ENCODE peak calls at places on chromosomes 5 and 9, in nine cellular contexts. D, U, B, S, X, C, G, O and L are unnamed samples.

GRCh38 chr9:137369911-137370630 is 52.9 kb downstream of the EXD3 start:
- DNase-seq in D (no peak), S (peak; percentile 69), U (no peak), O (no peak), C (no peak), X (no peak), G (peak; percentile 32), B (no peak), L (no peak)

GRCh38 chr9:131734165-131734610 is 5.7 kb downstream of the RAPGEF1 start:
- DNase-seq in G (peak; percentile 78), O (no peak), S (no peak), C (no peak), X (peak; percentile 64), D (peak; percentile 32), B (no peak), U (no peak), L (no peak)

GRCh38 chr5:74104469-74104868 is 478.5 kb downstream of the ARHGEF28 start:
- DNase-seq in D (no peak), G (no peak), O (no peak), S (no peak), B (no peak), C (no peak), X (no peak), U (no peak), L (no peak)

GRCh38 chr9:129383005-129383414 is 204.9 kb upstream of the IER5L start:
- DNase-seq in S (no peak), D (no peak), X (no peak), U (no peak), B (peak; percentile 75), C (peak; percentile 32), O (no peak), G (no peak), L (no peak)

GRCh38 chr9:96567203-96567700 is 52.4 kb downstream of the CDC14B start:
- DNase-seq in S (no peak), X (no peak), B (no peak), O (no peak), D (peak; percentile 11), G (peak; percentile 35), U (no peak), C (no peak), L (no peak)

GRCh38 chr5:72137826-72138409 is 30.6 kb downstream of the MAP1B start:
- DNase-seq in S (no peak), O (no peak), U (no peak), G (no peak), C (no peak), D (no peak), B (no peak), X (no peak), L (no peak)

GRCh38 chr5:50968296-50969206 is 302.1 kb downstream of the PARP8 start:
- DNase-seq in X (no peak), D (no peak), S (peak; percentile 23), B (peak; percentile 78), C (peak; percentile 63), O (no peak), G (no peak), U (no peak), L (no peak)

GRCh38 chr5:133409210-133409674 is 203.1 kb downstream of the FSTL4 start:
- DNase-seq in X (no peak), U (no peak), G (no peak), C (no peak), O (no peak), B (no peak), S (no peak), D (no peak), L (no peak)

GRCh38 chr5:56516034-56516433 is 282.9 kb upstream of the ANKRD55 start:
- DNase-seq in G (no peak), O (no peak), X (no peak), B (no peak), S (no peak), C (peak; percentile 10), U (no peak), D (no peak), L (no peak)

GRCh38 chr9:78280982-78281668 is 15.8 kb upstream of the PSAT1 start:
- DNase-seq in U (no peak), O (no peak), B (no peak), C (no peak), D (peak; percentile 89), X (no peak), S (no peak), G (peak; percentile 48), L (no peak)

GRCh38 chr5:99005506-99005905 is 76.7 kb upstream of the CHD1 start:
- DNase-seq in B (no peak), X (no peak), D (no peak), C (no peak), S (peak; percentile 20), O (no peak), U (no peak), G (no peak), L (no peak)

GRCh38 chr9:136087741-136088480 is 7.2 kb downstream of the NACC2 start:
- DNase-seq in B (no peak), G (no peak), U (no peak), X (no peak), O (no peak), D (no peak), C (no peak), S (peak; percentile 10), L (no peak)

GRCh38 chr5:99763021-99763814 is 772.0 kb upstream of the FAM174A start:
- DNase-seq in B (no peak), G (no peak), D (no peak), S (peak; percentile 46), O (no peak), X (no peak), U (no peak), C (no peak), L (no peak)

GRCh38 chr9:99905833-99906402 is 536 bp upstream of the STX17 start:
- DNase-seq in O (no peak), C (no peak), D (peak; percentile 9), G (no peak), B (no peak), S (no peak), U (no peak), X (no peak), L (no peak)

GRCh38 chr9:82957526-82958379 is 105.2 kb downstream of the RASEF start:
- DNase-seq in G (peak; percentile 88), B (peak; percentile 14), D (no peak), S (no peak), C (peak; percentile 49), U (no peak), X (no peak), O (no peak), L (no peak)

GRCh38 chr5:112682621-112683061 is 55.0 kb upstream of the APC start:
- DNase-seq in S (no peak), C (no peak), D (peak; percentile 7), U (no peak), B (no peak), X (no peak), O (no peak), G (no peak), L (no peak)

GRCh38 chr9:33159058-33159759 is 7.9 kb downstream of the B4GALT1 start:
- DNase-seq in S (no peak), C (no peak), D (peak; percentile 61), X (no peak), U (no peak), B (no peak), G (no peak), O (no peak), L (no peak)

GRCh38 chr9:16064701-16065230 is 511.9 kb downstream of the CCDC171 start:
- DNase-seq in X (no peak), S (no peak), G (no peak), U (no peak), C (no peak), O (no peak), D (no peak), B (no peak), L (no peak)

GRCh38 chr5:9423611-9424010 is 122.3 kb downstream of the SEMA5A start:
- DNase-seq in X (no peak), O (no peak), C (no peak), B (no peak), S (no peak), D (peak; percentile 41), U (no peak), G (no peak), L (no peak)

GRCh38 chr9:137880976-137881530 is 3.5 kb downstream of the CACNA1B start:
- DNase-seq in C (no peak), O (no peak), S (no peak), X (no peak), G (no peak), D (no peak), U (no peak), B (no peak), L (peak; percentile 4)

GRCh38 chr5:137142371-137143243 is 356.5 kb downstream of the SPOCK1 start:
- DNase-seq in S (no peak), O (peak; percentile 65), X (no peak), U (no peak), G (peak; percentile 94), B (no peak), C (no peak), D (peak; percentile 90), L (no peak)

GRCh38 chr5:169577966-169578365 is 5.6 kb upstream of the SPDL1 start:
- DNase-seq in X (no peak), D (peak; percentile 13), O (no peak), S (no peak), B (no peak), U (no peak), C (no peak), G (peak; percentile 19), L (no peak)

GRCh38 chr5:177980776-177981175 is 15.3 kb downstream of the PROP1 start:
- DNase-seq in G (no peak), U (no peak), S (no peak), O (no peak), D (no peak), B (no peak), X (no peak), C (no peak), L (no peak)

GRCh38 chr9:73529666-73530065 is 378.0 kb downstream of the ANXA1 start:
- DNase-seq in X (no peak), G (no peak), O (no peak), U (no peak), S (no peak), B (no peak), C (no peak), D (no peak), L (no peak)

GRCh38 chr5:78801413-78801812 is 152.8 kb upstream of the LHFPL2 start:
- DNase-seq in C (no peak), U (no peak), O (no peak), G (no peak), B (no peak), X (no peak), D (no peak), S (no peak), L (no peak)

GRCh38 chr5:16090270-16090669 is 89.3 kb downstream of the MARCHF11 start:
- DNase-seq in O (no peak), B (no peak), G (no peak), S (no peak), D (no peak), U (no peak), X (no peak), C (no peak), L (no peak)